ENCODE peak calls at places on chromosomes 1 and 21, in seven cellular contexts. Q is WTC11; X is A549; V is NCI-H1092 treated with DMSO at 0.1 percent for 48 hours; D is fibroblast of lung; H is fibroblast of the aortic adventitia; T is CD8-positive, alpha-beta T cell. E is an unnamed sample.

GRCh38 chr1:248752981-248753525 is 2.5 kb downstream of the LYPD8 start:
- DNase-seq in X (no peak), H (no peak), T (no peak), Q (no peak), V (no peak), D (no peak), E (no peak)

GRCh38 chr1:201299968-201300367 is 16.7 kb downstream of the PKP1 start:
- DNase-seq in Q (no peak), H (peak), X (peak), D (peak), T (no peak), V (no peak), E (no peak)

GRCh38 chr21:18244721-18245486 is at the start of gene CHODL:
- DNase-seq in X (no peak), D (peak), T (no peak), V (peak), Q (peak), H (no peak), E (peak)

GRCh38 chr1:184189361-184189760 is 137.8 kb downstream of the TSEN15 start:
- DNase-seq in X (no peak), Q (no peak), T (no peak), D (peak), H (peak), V (peak), E (peak)

GRCh38 chr1:10337436-10337835 is 61.4 kb upstream of the PGD start:
- DNase-seq in T (no peak), H (no peak), Q (no peak), X (no peak), D (no peak), V (no peak), E (no peak)

GRCh38 chr1:180366386-180367068 is 135.8 kb downstream of the ACBD6 start:
- DNase-seq in H (peak), X (no peak), Q (no peak), V (no peak), T (no peak), D (peak), E (no peak)

GRCh38 chr1:206796984-206797402 is 24.7 kb upstream of the IL10 start:
- DNase-seq in D (no peak), Q (no peak), X (no peak), H (no peak), V (no peak), T (no peak), E (no peak)

GRCh38 chr1:212078826-212079225 is 43.3 kb downstream of the DTL start:
- DNase-seq in Q (no peak), D (no peak), H (no peak), X (no peak), V (no peak), T (no peak), E (no peak)

GRCh38 chr1:167052389-167052788 is 37.8 kb downstream of the GPA33 start:
- DNase-seq in V (peak), Q (peak), D (no peak), X (peak), H (no peak), T (no peak), E (peak)

GRCh38 chr1:89896105-89896942 is 75.5 kb downstream of the LRRC8D start:
- DNase-seq in D (no peak), V (no peak), T (no peak), H (no peak), X (no peak), Q (no peak), E (no peak)

GRCh38 chr1:11069233-11069950 is 9.6 kb upstream of the SRM start:
- DNase-seq in H (no peak), D (no peak), X (no peak), Q (peak), T (no peak), V (no peak), E (no peak)

GRCh38 chr1:33608825-33609400 is 136.5 kb downstream of the ZSCAN20 start:
- DNase-seq in T (no peak), V (no peak), D (no peak), X (no peak), Q (no peak), H (no peak), E (no peak)

GRCh38 chr1:66999640-67000400 is 54.1 kb downstream of the SLC35D1 start:
- DNase-seq in H (no peak), V (no peak), X (no peak), T (no peak), Q (no peak), D (no peak), E (no peak)

GRCh38 chr1:34816778-34817177 is 24.0 kb downstream of the GJA4 start:
- DNase-seq in T (no peak), Q (no peak), V (no peak), H (no peak), D (no peak), X (no peak), E (no peak)

GRCh38 chr1:167999930-168000329 is 63.1 kb upstream of the MPC2 start:
- DNase-seq in V (no peak), H (no peak), X (no peak), Q (no peak), D (peak), T (no peak), E (no peak)

GRCh38 chr1:2145946-2146835 is 48.4 kb downstream of the FAAP20 start:
- DNase-seq in V (no peak), T (no peak), X (no peak), Q (no peak), D (no peak), H (no peak), E (no peak)

GRCh38 chr1:94667716-94668282 is 126.2 kb upstream of the F3 start:
- DNase-seq in T (no peak), D (peak), X (no peak), H (no peak), V (no peak), Q (no peak), E (no peak)

GRCh38 chr1:157978547-157979403 is 14.7 kb upstream of the KIRREL1 start:
- DNase-seq in V (no peak), T (no peak), X (no peak), D (no peak), Q (peak), H (no peak), E (no peak)

GRCh38 chr1:214377886-214378285 is 96.9 kb downstream of the SMYD2 start:
- DNase-seq in X (no peak), H (peak), V (no peak), T (no peak), Q (no peak), D (peak), E (no peak)

GRCh38 chr1:1984560-1985070 is 19.0 kb downstream of the CFAP74 start:
- DNase-seq in V (no peak), D (no peak), X (no peak), H (no peak), T (no peak), Q (no peak), E (no peak)

GRCh38 chr1:154697710-154698109 is 89.7 kb upstream of the ADAR start:
- DNase-seq in X (no peak), Q (no peak), V (no peak), H (peak), D (no peak), T (no peak), E (no peak)

GRCh38 chr1:41013812-41014211 is 7.7 kb downstream of the SLFNL1 start:
- DNase-seq in V (no peak), H (no peak), T (no peak), X (no peak), D (no peak), Q (no peak), E (no peak)

GRCh38 chr1:56566040-56566774 is 13.2 kb downstream of the PLPP3 start:
- DNase-seq in H (no peak), D (no peak), T (no peak), V (no peak), Q (no peak), X (no peak), E (no peak)

GRCh38 chr1:223041481-223041880 is 101.6 kb downstream of the TLR5 start:
- DNase-seq in D (no peak), X (no peak), T (no peak), Q (no peak), V (no peak), H (no peak), E (no peak)

GRCh38 chr1:167438171-167439138 is 79.9 kb downstream of the CD247 start:
- DNase-seq in X (no peak), H (no peak), V (no peak), T (no peak), D (no peak), Q (no peak), E (no peak)

GRCh38 chr1:156838972-156839371 is 19.9 kb downstream of the INSRR start:
- DNase-seq in T (no peak), X (peak), Q (peak), H (peak), D (peak), V (peak), E (peak)

GRCh38 chr1:116852367-116852766 is 57.3 kb upstream of the PTGFRN start:
- DNase-seq in V (no peak), H (no peak), Q (no peak), X (no peak), T (no peak), D (no peak), E (no peak)

GRCh38 chr1:56709269-56709880 is 64.3 kb downstream of the PRKAA2 start:
- DNase-seq in V (peak), Q (no peak), T (no peak), D (peak), H (peak), X (peak), E (peak)

GRCh38 chr1:218957971-218958370 is 215.7 kb upstream of the LYPLAL1 start:
- DNase-seq in Q (no peak), D (no peak), V (no peak), X (no peak), T (no peak), H (no peak), E (no peak)

GRCh38 chr1:59029366-59029765 is 245.5 kb upstream of the JUN start:
- DNase-seq in H (no peak), V (no peak), X (no peak), D (no peak), Q (no peak), T (no peak), E (no peak)

GRCh38 chr21:43211085-43212071 is 42.6 kb downstream of the CRYAA start:
- DNase-seq in Q (peak), X (no peak), H (peak), D (no peak), V (no peak), T (no peak), E (peak)

GRCh38 chr1:204065174-204065985 is 7.5 kb upstream of the SOX13 start:
- DNase-seq in X (no peak), H (peak), T (no peak), Q (peak), V (no peak), D (peak), E (peak)

GRCh38 chr1:13675222-13675621 is 24.8 kb upstream of the PRDM2 start:
- DNase-seq in D (no peak), X (no peak), H (peak), V (no peak), Q (no peak), T (no peak), E (no peak)

GRCh38 chr1:21849909-21850576 is 38.0 kb downstream of the LDLRAD2 start:
- DNase-seq in V (no peak), D (no peak), H (no peak), X (no peak), Q (no peak), T (no peak), E (no peak)

GRCh38 chr1:68163220-68163619 is 69.1 kb downstream of the WLS start:
- DNase-seq in V (no peak), T (no peak), D (no peak), Q (no peak), X (no peak), H (no peak), E (no peak)

GRCh38 chr1:199081739-199082138 is 442.9 kb downstream of the PTPRC start:
- DNase-seq in D (no peak), X (no peak), Q (no peak), V (no peak), H (no peak), T (no peak), E (no peak)

GRCh38 chr1:234495231-234495990 is 16.4 kb upstream of the TARBP1 start:
- DNase-seq in T (no peak), Q (no peak), H (peak), V (no peak), D (peak), X (no peak), E (no peak)

GRCh38 chr1:172117800-172118199 is 276.5 kb downstream of the DNM3 start:
- DNase-seq in X (no peak), H (no peak), D (no peak), V (no peak), Q (no peak), T (no peak), E (no peak)

GRCh38 chr1:228403231-228403631 is 3.4 kb downstream of the TRIM11 start:
- DNase-seq in X (no peak), Q (no peak), H (no peak), V (no peak), D (no peak), T (no peak), E (no peak)

GRCh38 chr1:161046574-161047167 is 894 bp upstream of the USF1 start:
- DNase-seq in V (no peak), H (no peak), X (no peak), T (no peak), D (no peak), Q (no peak), E (no peak)